ENCODE peak calls at places on chromosomes 2 and 18, in seven cellular contexts. L, S, U, N, G, Z and C are unnamed samples.

GRCh38 chr2:27960237-27960912 is 69.8 kb downstream of the BABAM2 start:
- DNase-seq in L (no peak), S (peak), U (peak), N (no peak), G (no peak), Z (peak), C (no peak)

GRCh38 chr2:174615951-174616436 is 18.4 kb upstream of the WIPF1 start:
- DNase-seq in L (no peak), S (peak), U (peak), N (no peak), G (no peak), Z (peak), C (no peak)

GRCh38 chr18:52339891-52340371 is at the start of gene DCC:
- DNase-seq in L (no peak), S (peak), U (no peak), N (no peak), G (no peak), Z (no peak), C (no peak)

GRCh38 chr2:58042486-58042970 is 4.1 kb upstream of the VRK2 start:
- DNase-seq in L (peak), S (peak), U (peak), N (no peak), G (no peak), Z (peak), C (peak)

GRCh38 chr18:44937985-44938384 is 257.3 kb downstream of the SETBP1 start:
- DNase-seq in L (no peak), S (no peak), U (no peak), N (no peak), G (no peak), Z (no peak), C (no peak)

GRCh38 chr18:24054130-24054529 is 39.6 kb downstream of the TTC39C start:
- DNase-seq in L (no peak), S (peak), U (no peak), N (no peak), G (no peak), Z (no peak), C (no peak)

GRCh38 chr18:362914-363295 is 95.1 kb upstream of the THOC1 start:
- DNase-seq in L (no peak), S (no peak), U (no peak), N (no peak), G (no peak), Z (no peak), C (no peak)

GRCh38 chr2:60886962-60887361 is 5.6 kb downstream of the REL start:
- DNase-seq in L (no peak), S (no peak), U (no peak), N (no peak), G (no peak), Z (no peak), C (no peak)

GRCh38 chr2:190996338-190996946 is 17.5 kb downstream of the STAT1 start:
- DNase-seq in L (no peak), S (peak), U (peak), N (no peak), G (no peak), Z (no peak), C (no peak)

GRCh38 chr2:211944572-211944971 is 594.0 kb downstream of the ERBB4 start:
- DNase-seq in L (no peak), S (peak), U (no peak), N (no peak), G (no peak), Z (no peak), C (no peak)

GRCh38 chr2:112658820-112659667 is 13.3 kb downstream of the SLC20A1 start:
- DNase-seq in L (no peak), S (no peak), U (no peak), N (no peak), G (no peak), Z (no peak), C (no peak)

GRCh38 chr2:99476629-99477028 is 13.2 kb downstream of the REV1 start:
- DNase-seq in L (no peak), S (no peak), U (no peak), N (no peak), G (no peak), Z (no peak), C (no peak)

GRCh38 chr2:15976334-15976733 is 36.0 kb downstream of the MYCN start:
- DNase-seq in L (no peak), S (peak), U (no peak), N (no peak), G (no peak), Z (no peak), C (no peak)

GRCh38 chr18:58495634-58496033 is 133.3 kb downstream of the ALPK2 start:
- DNase-seq in L (no peak), S (no peak), U (no peak), N (no peak), G (no peak), Z (no peak), C (no peak)

GRCh38 chr2:197571622-197572271 is 55.9 kb downstream of the MOB4 start:
- DNase-seq in L (no peak), S (peak), U (peak), N (no peak), G (no peak), Z (no peak), C (no peak)

GRCh38 chr2:104487381-104487780 is 366.5 kb upstream of the POU3F3 start:
- DNase-seq in L (no peak), S (peak), U (no peak), N (no peak), G (no peak), Z (no peak), C (no peak)

GRCh38 chr2:15494877-15495276 is 66.3 kb downstream of the NBAS start:
- DNase-seq in L (no peak), S (no peak), U (no peak), N (no peak), G (no peak), Z (no peak), C (no peak)

GRCh38 chr2:3606370-3607124 is 11.6 kb downstream of the COLEC11 start:
- DNase-seq in L (no peak), S (no peak), U (no peak), N (peak), G (no peak), Z (no peak), C (no peak)

GRCh38 chr2:217901826-217902225 is 101.0 kb downstream of the TNS1 start:
- DNase-seq in L (no peak), S (no peak), U (peak), N (no peak), G (no peak), Z (peak), C (no peak)

GRCh38 chr2:109070290-109070689 is 58.7 kb upstream of the SH3RF3 start:
- DNase-seq in L (no peak), S (no peak), U (no peak), N (peak), G (no peak), Z (no peak), C (no peak)

GRCh38 chr18:48940854-48941531 is 9.8 kb downstream of the SMAD7 start:
- DNase-seq in L (no peak), S (no peak), U (no peak), N (no peak), G (no peak), Z (no peak), C (no peak)

GRCh38 chr2:234533631-234534030 is 36.8 kb upstream of the ARL4C start:
- DNase-seq in L (no peak), S (no peak), U (no peak), N (no peak), G (no peak), Z (no peak), C (no peak)

GRCh38 chr18:56139792-56140254 is 498.6 kb downstream of the TXNL1 start:
- DNase-seq in L (no peak), S (no peak), U (peak), N (no peak), G (peak), Z (no peak), C (no peak)

GRCh38 chr18:53426656-53427055 is 797.8 kb downstream of the MBD2 start:
- DNase-seq in L (no peak), S (no peak), U (no peak), N (no peak), G (no peak), Z (no peak), C (no peak)

GRCh38 chr2:207423886-207424285 is 105.9 kb upstream of the CREB1 start:
- DNase-seq in L (no peak), S (peak), U (peak), N (no peak), G (no peak), Z (peak), C (no peak)

GRCh38 chr2:203399031-203399430 is 70.8 kb downstream of the ABI2 start:
- DNase-seq in L (no peak), S (no peak), U (no peak), N (no peak), G (no peak), Z (no peak), C (no peak)

GRCh38 chr2:15779381-15780041 is 160.8 kb upstream of the MYCN start:
- DNase-seq in L (no peak), S (no peak), U (no peak), N (no peak), G (no peak), Z (no peak), C (no peak)

GRCh38 chr2:69965756-69966447 is 4.5 kb upstream of the ASPRV1 start:
- DNase-seq in L (no peak), S (peak), U (no peak), N (no peak), G (no peak), Z (no peak), C (no peak)

GRCh38 chr2:27233341-27233740 is 16.2 kb downstream of the CAD start:
- DNase-seq in L (no peak), S (no peak), U (no peak), N (no peak), G (no peak), Z (no peak), C (no peak)

GRCh38 chr2:64133828-64134227 is 10.4 kb downstream of the PELI1 start:
- DNase-seq in L (no peak), S (peak), U (peak), N (no peak), G (no peak), Z (no peak), C (no peak)

GRCh38 chr18:26227051-26227672 is 917 bp downstream of the TAF4B start:
- DNase-seq in L (no peak), S (peak), U (no peak), N (no peak), G (peak), Z (no peak), C (no peak)

GRCh38 chr2:9462313-9462712 is 12.0 kb upstream of the IAH1 start:
- DNase-seq in L (no peak), S (no peak), U (no peak), N (peak), G (no peak), Z (no peak), C (no peak)

GRCh38 chr2:142131016-142131714 is at the start of gene LRP1B:
- DNase-seq in L (peak), S (peak), U (no peak), N (no peak), G (peak), Z (no peak), C (no peak)

GRCh38 chr2:212628586-212628985 is 90.0 kb upstream of the ERBB4 start:
- DNase-seq in L (no peak), S (peak), U (no peak), N (no peak), G (no peak), Z (no peak), C (no peak)

GRCh38 chr2:241373449-241373848 is 17.4 kb downstream of the FARP2 start:
- DNase-seq in L (no peak), S (no peak), U (no peak), N (no peak), G (no peak), Z (no peak), C (no peak)